ENCODE peak calls at places on chromosome 22, in five cellular contexts. D is iPS-NIHi11, P is pons, Y is body of pancreas, A is EL. Q is an unnamed sample.

GRCh38 chr22:42649261-42650056 is at the start of gene CYB5R3:
- DNase-seq in P (peak; percentile 56), D (peak; percentile 98), Y (peak; percentile 83), A (peak; percentile 86), Q (peak; percentile 100)

GRCh38 chr22:38935023-38935422 is 22.4 kb upstream of the APOBEC3A start:
- DNase-seq in D (no peak), P (no peak), Y (peak; percentile 98), A (no peak), Q (no peak)

GRCh38 chr22:48748860-48749554 is 1078.7 kb downstream of the BRD1 start:
- DNase-seq in D (no peak), Y (no peak), P (no peak), A (no peak), Q (peak; percentile 73)

GRCh38 chr22:25219948-25220442 is 556 bp downstream of the CRYBB2 start:
- DNase-seq in A (no peak), D (no peak), Y (no peak), P (no peak), Q (no peak)

GRCh38 chr22:30609260-30610185 is 2.5 kb downstream of the TCN2 start:
- DNase-seq in Y (peak; percentile 34), P (peak; percentile 66), D (no peak), A (peak; percentile 93), Q (peak; percentile 97)

GRCh38 chr22:25572708-25573161 is 8.3 kb downstream of the GRK3 start:
- DNase-seq in D (no peak), Y (no peak), P (no peak), A (no peak), Q (no peak)

GRCh38 chr22:24894220-24894975 is 52.1 kb downstream of the LHFPL7 start:
- DNase-seq in Y (peak; percentile 98), D (peak; percentile 58), P (peak; percentile 41), A (peak; percentile 86), Q (peak; percentile 95)

GRCh38 chr22:46078241-46079092 is 71.9 kb upstream of the PPARA start:
- DNase-seq in A (peak; percentile 87), D (no peak), Y (peak; percentile 91), P (no peak), Q (peak; percentile 95)

GRCh38 chr22:19665784-19666662 is 48.3 kb upstream of the SEPTIN5 start:
- DNase-seq in D (no peak), A (no peak), P (no peak), Y (no peak), Q (no peak)

GRCh38 chr22:31876156-31877035 is 67.9 kb upstream of the YWHAH start:
- DNase-seq in P (no peak), D (no peak), A (peak; percentile 33), Y (no peak), Q (peak; percentile 45)

GRCh38 chr22:47802446-47802845 is 1040.0 kb downstream of the TBC1D22A start:
- DNase-seq in P (no peak), A (no peak), Y (no peak), D (no peak), Q (no peak)

GRCh38 chr22:20229916-20230775 is 38.0 kb downstream of the RTN4R start:
- DNase-seq in P (no peak), A (no peak), D (no peak), Y (peak; percentile 54), Q (no peak)

GRCh38 chr22:45777046-45777851 is 105.6 kb downstream of the ATXN10 start:
- DNase-seq in D (no peak), P (no peak), A (no peak), Y (no peak), Q (no peak)

GRCh38 chr22:49340406-49340805 is 487.3 kb downstream of the BRD1 start:
- DNase-seq in D (no peak), P (no peak), A (no peak), Y (no peak), Q (no peak)

GRCh38 chr22:45671051-45671782 is 417 bp upstream of the ATXN10 start:
- DNase-seq in P (no peak), A (no peak), Y (no peak), D (peak; percentile 94), Q (peak; percentile 75)

GRCh38 chr22:43837666-43838065 is 24.6 kb downstream of the SULT4A1 start:
- DNase-seq in P (no peak), Y (no peak), A (no peak), D (no peak), Q (no peak)

GRCh38 chr22:27213766-27214581 is 556.6 kb downstream of the MIAT start:
- DNase-seq in P (no peak), D (no peak), Y (peak; percentile 34), A (no peak), Q (peak; percentile 66)

GRCh38 chr22:40416636-40417035 is 46.2 kb downstream of the SGSM3 start:
- DNase-seq in D (no peak), Y (no peak), P (no peak), A (no peak), Q (no peak)

GRCh38 chr22:41367039-41367679 is 14.6 kb upstream of the TEF start:
- DNase-seq in D (peak; percentile 87), A (peak; percentile 94), P (peak; percentile 96), Y (peak; percentile 100), Q (peak; percentile 100)

GRCh38 chr22:44023404-44024287 is 456 bp upstream of the PARVB start:
- DNase-seq in D (peak; percentile 87), Y (peak; percentile 34), A (peak; percentile 52), P (no peak), Q (peak; percentile 95)

GRCh38 chr22:32698926-32699619 is 102.4 kb upstream of the TIMP3 start:
- DNase-seq in P (no peak), A (no peak), D (no peak), Y (no peak), Q (no peak)

GRCh38 chr22:42692239-42693054 is 28.2 kb downstream of the A4GALT start:
- DNase-seq in P (no peak), Y (no peak), A (no peak), D (no peak), Q (peak; percentile 72)

GRCh38 chr22:19610518-19611253 is 86.5 kb upstream of the CLDN5 start:
- DNase-seq in Y (no peak), A (no peak), D (peak; percentile 57), P (no peak), Q (no peak)

GRCh38 chr22:47132428-47132825 is 370.0 kb downstream of the TBC1D22A start:
- DNase-seq in A (no peak), Y (no peak), D (no peak), P (no peak), Q (no peak)

GRCh38 chr22:24405631-24406321 is 21.6 kb upstream of the ADORA2A start:
- DNase-seq in Y (no peak), A (no peak), P (no peak), D (no peak), Q (peak; percentile 38)

GRCh38 chr22:21457023-21457787 is 10.0 kb upstream of the TMEM191C start:
- DNase-seq in P (no peak), A (peak; percentile 30), D (no peak), Y (peak; percentile 49), Q (no peak)

GRCh38 chr22:22070371-22070824 is 87.8 kb upstream of the TOP3B start:
- DNase-seq in A (no peak), P (no peak), D (no peak), Y (no peak), Q (no peak)

Q was measured in osteoblast.